ENCODE peak calls at places on chromosomes 5 and 9, in seven cellular contexts. M, F, R, S, P, N and K are unnamed samples.

GRCh38 chr5:82470185-82470584 is 192.0 kb upstream of the RPS23 start:
- DNase-seq in M (no peak), F (no peak), R (no peak), S (no peak), P (no peak), N (no peak), K (no peak)

GRCh38 chr9:16031971-16032370 is 479.1 kb downstream of the CCDC171 start:
- DNase-seq in M (no peak), F (no peak), R (no peak), S (no peak), P (no peak), N (no peak), K (no peak)

GRCh38 chr5:107917983-107918382 is 247.2 kb upstream of the EFNA5 start:
- DNase-seq in M (no peak), F (no peak), R (no peak), S (no peak), P (no peak), N (no peak), K (no peak)

GRCh38 chr5:61159841-61160240 is 2.4 kb downstream of the SMIM15 start:
- DNase-seq in M (no peak), F (no peak), R (no peak), S (no peak), P (no peak), N (no peak), K (no peak)

GRCh38 chr9:137141050-137141810 is 2.3 kb downstream of the GRIN1 start:
- DNase-seq in M (no peak), F (peak), R (no peak), S (no peak), P (no peak), N (no peak), K (no peak)

GRCh38 chr9:38343037-38343436 is 49.5 kb upstream of the ALDH1B1 start:
- DNase-seq in M (no peak), F (no peak), R (no peak), S (no peak), P (no peak), N (no peak), K (no peak)

GRCh38 chr9:36298566-36298965 is 40.3 kb upstream of the GNE start:
- DNase-seq in M (no peak), F (no peak), R (no peak), S (no peak), P (no peak), N (no peak), K (no peak)

GRCh38 chr9:82776508-82776907 is 286.4 kb downstream of the RASEF start:
- DNase-seq in M (no peak), F (no peak), R (no peak), S (no peak), P (no peak), N (no peak), K (no peak)

GRCh38 chr9:6779417-6780241 is 21.9 kb downstream of the KDM4C start:
- DNase-seq in M (no peak), F (no peak), R (no peak), S (no peak), P (peak), N (no peak), K (no peak)

GRCh38 chr5:89437450-89438435 is 554.8 kb upstream of the MEF2C start:
- DNase-seq in M (no peak), F (no peak), R (no peak), S (no peak), P (no peak), N (no peak), K (no peak)

GRCh38 chr5:138033916-138034315 is 1.0 kb upstream of the FAM13B start:
- DNase-seq in M (no peak), F (no peak), R (no peak), S (no peak), P (no peak), N (no peak), K (no peak)

GRCh38 chr9:128887914-128888350 is 6.0 kb downstream of the LRRC8A start:
- DNase-seq in M (no peak), F (no peak), R (no peak), S (no peak), P (no peak), N (no peak), K (no peak)

GRCh38 chr9:133906218-133906617 is 85.9 kb downstream of the VAV2 start:
- DNase-seq in M (no peak), F (no peak), R (no peak), S (no peak), P (no peak), N (no peak), K (no peak)

GRCh38 chr5:102801375-102801774 is 46.3 kb downstream of the PAM start:
- DNase-seq in M (no peak), F (no peak), R (no peak), S (no peak), P (no peak), N (no peak), K (no peak)

GRCh38 chr9:38022203-38022602 is 46.8 kb downstream of the SHB start:
- DNase-seq in M (no peak), F (no peak), R (no peak), S (no peak), P (no peak), N (no peak), K (no peak)

GRCh38 chr5:116415989-116416388 is 158.6 kb downstream of the SEMA6A start:
- DNase-seq in M (no peak), F (no peak), R (no peak), S (no peak), P (no peak), N (no peak), K (no peak)

GRCh38 chr5:143886621-143887301 is 74.8 kb downstream of the HMHB1 start:
- DNase-seq in M (no peak), F (no peak), R (no peak), S (no peak), P (no peak), N (no peak), K (no peak)

GRCh38 chr9:27392451-27392850 is 95.5 kb upstream of the EQTN start:
- DNase-seq in M (no peak), F (no peak), R (no peak), S (no peak), P (no peak), N (no peak), K (no peak)

GRCh38 chr9:90014421-90014820 is 409.6 kb downstream of the GADD45G start:
- DNase-seq in M (no peak), F (no peak), R (no peak), S (no peak), P (no peak), N (no peak), K (no peak)

GRCh38 chr9:31542384-31543055 is 841.9 kb upstream of the ACO1 start:
- DNase-seq in M (no peak), F (no peak), R (peak), S (no peak), P (peak), N (peak), K (peak)

GRCh38 chr5:179239256-179240135 is 105.8 kb downstream of the ADAMTS2 start:
- DNase-seq in M (no peak), F (no peak), R (no peak), S (no peak), P (no peak), N (no peak), K (no peak)

GRCh38 chr5:125227333-125228075 is 481.1 kb upstream of the ZNF608 start:
- DNase-seq in M (peak), F (no peak), R (peak), S (no peak), P (no peak), N (peak), K (peak)

GRCh38 chr5:93578179-93578812 is 2.7 kb downstream of the NR2F1-AS1 start:
- DNase-seq in M (no peak), F (no peak), R (no peak), S (peak), P (no peak), N (no peak), K (no peak)

GRCh38 chr5:169160405-169160901 is 140.5 kb downstream of the SLIT3 start:
- DNase-seq in M (no peak), F (no peak), R (no peak), S (no peak), P (no peak), N (no peak), K (no peak)
- TF ChIP-seq CTCF in M (peak), F (no peak), R (no peak), S (no peak), P (no peak), N (no peak), K (peak)

GRCh38 chr5:141182248-141182647 is at the start of gene PCDHB16:
- DNase-seq in M (no peak), F (no peak), R (peak), S (peak), P (peak), N (peak), K (peak)
- TF ChIP-seq CTCF in M (no peak), F (peak), R (peak), S (no peak), P (peak), N (peak), K (peak)

DNA sequence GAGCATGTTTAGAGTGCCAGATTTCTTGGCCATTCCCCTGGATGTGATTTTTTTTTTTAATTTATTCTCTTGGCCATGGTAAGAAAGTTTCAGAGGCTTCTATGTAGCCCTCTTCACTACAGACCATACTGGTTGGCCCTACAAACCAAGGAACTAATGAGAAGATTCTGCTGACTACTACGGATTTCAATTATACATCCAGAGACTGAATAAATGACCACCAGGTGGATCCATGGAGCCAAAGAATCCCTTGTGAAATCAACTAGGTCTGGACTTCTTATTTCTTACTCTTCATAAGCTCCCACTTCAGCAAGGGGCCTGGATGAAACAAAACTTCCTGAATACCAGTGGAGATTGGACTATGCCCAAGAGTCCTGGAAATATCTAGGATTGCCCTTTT is 27.6 kb downstream of the ZNF622 start:
- DNase-seq in M (no peak), F (no peak), R (no peak), S (no peak), P (no peak), N (no peak), K (no peak)
- TF ChIP-seq CTCF in M (peak), F (no peak), R (no peak), S (no peak), P (no peak), N (peak), K (no peak)

DNA sequence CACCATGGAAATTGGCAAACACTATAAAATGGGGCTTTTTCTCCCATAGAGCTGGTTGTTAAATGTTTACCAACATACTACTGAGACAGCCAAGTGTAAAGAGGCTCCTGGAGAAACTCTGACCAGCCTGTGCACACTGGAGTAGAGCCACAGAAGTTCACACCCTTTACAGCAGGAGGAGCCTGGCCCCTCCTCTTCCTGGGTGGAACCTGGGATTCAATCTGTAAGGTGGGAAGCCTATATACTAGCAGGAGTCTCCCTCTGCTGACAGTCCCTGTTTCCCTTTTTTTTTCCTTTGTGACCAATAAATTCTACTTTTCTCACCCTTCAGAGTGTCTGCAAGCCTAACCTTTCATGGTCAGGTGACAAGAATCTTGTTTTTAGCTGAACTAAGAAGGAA is 10.4 kb upstream of the SLC30A5 start:
- DNase-seq in M (peak), F (no peak), R (no peak), S (no peak), P (peak), N (peak), K (no peak)
- TF ChIP-seq CTCF in M (peak), F (no peak), R (no peak), S (no peak), P (peak), N (peak), K (no peak)

DNA sequence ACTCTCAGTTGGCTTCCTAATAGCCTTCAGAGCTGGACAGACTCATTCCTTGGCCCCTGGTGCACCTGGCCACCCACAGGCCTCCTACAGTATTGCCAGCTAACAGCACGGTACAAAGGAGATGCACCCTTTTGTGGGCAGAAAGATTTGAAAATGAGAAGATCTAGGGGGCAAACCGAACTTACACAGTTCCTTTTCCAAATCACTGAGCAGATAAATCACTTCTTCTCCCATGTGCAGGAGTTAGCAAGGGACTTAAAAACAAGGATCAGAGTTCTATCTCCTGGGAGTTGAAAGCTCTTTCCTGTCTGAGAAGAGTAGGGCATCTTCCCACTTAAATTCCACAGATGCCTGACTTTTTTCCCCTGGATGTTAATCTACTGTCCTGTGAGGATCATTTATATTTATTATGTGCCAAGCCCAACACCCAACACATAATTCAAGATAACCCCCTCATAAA is 207.4 kb upstream of the DAPK1 start:
- DNase-seq in M (no peak), F (no peak), R (no peak), S (no peak), P (no peak), N (no peak), K (no peak)
- TF ChIP-seq CTCF in M (peak), F (no peak), R (no peak), S (peak), P (no peak), N (peak), K (peak)

GRCh38 chr9:17807670-17808282 is 228.9 kb downstream of the SH3GL2 start:
- DNase-seq in M (no peak), F (no peak), R (no peak), S (no peak), P (peak), N (no peak), K (no peak)
- TF ChIP-seq CTCF in M (no peak), F (no peak), R (no peak), S (no peak), P (no peak), N (no peak), K (no peak)